ENCODE peak calls at places on chromosomes 5 and 9, in four cellular contexts. F is colonic mucosa, N is HCT116, M is PC-3. E is an unnamed sample. For H3K27me3, the result is how much of the 10 kb centered on the place peaks cover.

GRCh38 chr5:175337680-175338079 is 106.3 kb downstream of the DRD1 start:
- DNase-seq in F (no peak), N (no peak), M (no peak), E (no peak)

GRCh38 chr9:5629312-5630037 is 568 bp downstream of the RIC1 start:
- DNase-seq in F (peak), N (no peak), M (peak), E (peak)

GRCh38 chr5:173915310-173916005 is 27.3 kb downstream of the CPEB4 start:
- DNase-seq in F (no peak), N (no peak), M (no peak), E (no peak)

GRCh38 chr9:105082843-105083242 is 154.9 kb upstream of the ABCA1 start:
- DNase-seq in F (no peak), N (no peak), M (no peak), E (no peak)

GRCh38 chr9:108953983-108954574 is 19.9 kb downstream of the ABITRAM start:
- DNase-seq in F (no peak), N (peak), M (peak), E (no peak)

GRCh38 chr9:18299449-18299848 is 174.5 kb upstream of the ADAMTSL1 start:
- DNase-seq in F (no peak), N (no peak), M (no peak), E (no peak)

GRCh38 chr5:30808996-30809395 is 384.5 kb upstream of the CDH6 start:
- DNase-seq in F (no peak), N (no peak), M (peak), E (no peak)

GRCh38 chr9:127877566-127877998 is at the start of gene AK1:
- DNase-seq in F (peak), N (no peak), M (peak), E (no peak)

GRCh38 chr5:92863666-92864065 is 717.4 kb downstream of the NR2F1-AS1 start:
- DNase-seq in F (no peak), N (no peak), M (no peak), E (no peak)

GRCh38 chr5:157159209-157159751 is 6.8 kb downstream of the GARIN3 start:
- DNase-seq in F (no peak), N (no peak), M (peak), E (peak)

GRCh38 chr9:128972956-128973355 is 25.5 kb downstream of the NUP188 start:
- DNase-seq in F (no peak), N (no peak), M (peak), E (no peak)

GRCh38 chr9:97848582-97849237 is 4.3 kb upstream of the FOXE1 start:
- DNase-seq in F (no peak), N (no peak), M (no peak), E (no peak)

GRCh38 chr5:108642170-108642906 is 105.4 kb upstream of the FER start:
- DNase-seq in F (peak), N (peak), M (peak), E (peak)

GRCh38 chr9:134943411-134943810 is 25.7 kb upstream of the FCN1 start:
- DNase-seq in F (no peak), N (no peak), M (no peak), E (no peak)
- H3K27me3 ChIP-seq in F (under half), N (under half), M (under half), E (under half)

DNA sequence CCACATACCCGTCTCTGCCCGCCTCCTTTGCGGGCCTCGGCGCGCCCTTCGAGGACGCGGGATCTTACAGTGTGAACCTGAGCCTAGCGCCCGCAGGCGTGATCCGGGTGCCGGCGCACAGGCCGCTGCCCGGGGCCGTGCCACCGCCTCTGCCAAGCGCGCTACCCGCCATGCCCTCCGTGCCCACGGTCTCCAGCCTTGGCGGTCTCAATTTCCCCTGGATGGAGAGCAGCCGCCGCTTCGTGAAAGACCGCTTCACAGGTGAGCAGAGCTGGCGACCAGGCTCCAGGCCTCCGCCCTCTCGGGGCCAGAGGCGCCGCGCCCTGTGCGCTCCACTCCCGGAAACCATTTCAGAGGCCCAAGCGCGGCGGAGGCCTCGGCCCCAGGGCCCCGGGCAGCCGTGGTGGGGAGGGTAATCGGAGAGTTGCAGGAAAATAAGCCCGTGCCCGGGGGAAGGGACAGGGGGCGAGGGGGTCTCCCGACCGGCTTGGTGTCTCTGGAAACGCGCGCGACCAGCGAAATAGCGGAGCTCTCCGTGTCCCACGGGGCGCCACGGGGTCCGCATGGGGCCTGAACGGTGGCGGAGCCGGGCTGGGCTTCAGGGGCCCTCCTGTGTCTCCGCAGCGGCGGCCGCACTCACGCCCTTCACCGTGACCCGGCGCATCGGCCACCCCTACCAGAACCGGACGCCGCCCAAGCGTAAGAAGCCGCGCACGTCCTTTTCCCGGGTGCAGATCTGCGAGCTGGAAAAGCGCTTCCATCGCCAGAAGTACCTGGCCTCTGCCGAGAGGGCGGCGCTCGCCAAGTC is 682 bp downstream of the TLX3 start:
- DNase-seq in F (peak), N (peak), M (no peak), E (no peak)
- H3K27me3 ChIP-seq in F (half or more), N (under half), M (under half), E (under half)

DNA sequence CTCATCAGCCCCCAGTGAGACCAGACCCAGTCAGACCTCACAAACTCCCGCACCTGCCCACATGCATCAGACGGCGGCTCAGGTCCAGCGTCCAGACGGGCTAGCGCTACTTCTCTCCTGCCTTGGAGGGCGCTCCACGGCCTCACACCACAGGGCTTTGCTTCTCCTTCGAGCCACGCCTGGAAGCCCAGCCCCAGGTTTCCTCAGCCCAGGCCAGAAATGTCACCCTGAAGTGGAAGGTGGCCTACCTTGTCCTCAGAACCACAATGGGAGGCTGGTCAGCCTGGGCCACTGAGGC is 2.8 kb downstream of the NACC2 start:
- DNase-seq in F (no peak), N (no peak), M (no peak), E (no peak)
- H3K27me3 ChIP-seq in F (under half), N (under half), M (under half), E (under half)

DNA sequence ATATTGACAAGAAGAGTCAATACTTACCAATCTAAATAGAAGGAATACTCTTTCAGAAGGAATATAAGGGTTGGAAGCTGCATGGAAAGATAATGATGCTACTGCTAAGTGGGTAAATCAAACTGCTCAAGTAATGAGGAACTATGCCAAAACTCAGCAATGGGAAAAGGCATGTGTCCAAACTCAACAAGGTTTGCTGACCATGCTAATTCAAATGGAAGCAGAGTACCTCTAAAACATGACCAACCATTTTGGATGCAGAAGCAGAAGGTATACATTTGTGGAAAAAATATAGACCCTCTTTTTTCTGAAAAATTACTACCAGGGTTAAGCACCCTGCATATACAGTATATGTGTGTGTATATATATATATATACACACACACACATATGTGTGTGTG is 21.1 kb downstream of the TMEM232 start:
- DNase-seq in F (no peak), N (no peak), M (no peak), E (no peak)
- H3K27me3 ChIP-seq in F (under half), N (under half), M (under half), E (under half)

DNA sequence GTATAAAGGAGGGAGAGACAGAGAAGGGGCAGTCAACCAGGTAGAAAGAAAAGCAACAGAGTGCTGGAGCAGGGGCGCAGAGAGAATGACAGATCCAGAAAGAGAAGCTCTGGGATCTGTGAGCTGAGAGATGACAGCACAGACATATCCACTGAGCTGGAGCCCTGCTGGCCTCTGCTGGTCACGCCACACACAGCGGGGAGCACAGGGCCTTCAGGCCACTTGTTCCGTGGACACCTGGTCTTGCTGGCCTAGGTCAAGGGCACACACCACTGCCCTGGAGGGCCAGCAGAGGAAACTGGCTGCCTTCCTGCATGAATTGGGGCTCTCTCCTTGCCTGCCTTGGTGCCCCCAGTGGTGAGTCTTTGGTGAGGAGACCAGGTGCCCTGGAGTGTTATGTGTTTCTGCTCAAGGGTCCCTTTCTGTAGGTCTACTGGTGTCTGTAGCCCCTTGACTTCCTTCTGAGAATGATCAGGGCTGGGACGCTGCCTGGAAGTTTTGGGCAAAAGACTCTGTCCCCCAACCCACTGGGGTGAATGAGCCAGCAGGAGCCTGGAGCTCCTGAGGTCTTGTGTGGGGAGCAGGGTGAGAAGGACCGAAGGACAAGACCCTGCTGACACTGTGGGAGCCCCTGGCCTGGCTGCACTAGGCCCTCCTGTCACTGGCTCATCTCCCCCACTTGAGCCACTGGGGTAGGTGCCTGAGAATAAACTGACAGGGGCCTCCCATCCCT is 59.2 kb upstream of the ADAMTS2 start:
- DNase-seq in F (peak), N (no peak), M (no peak), E (no peak)
- H3K27me3 ChIP-seq in F (under half), N (under half), M (under half), E (under half)

GRCh38 chr9:133638711-133639110 is 2.5 kb downstream of the DBH start:
- DNase-seq in F (no peak), N (no peak), M (no peak), E (no peak)
- H3K27me3 ChIP-seq in F (under half), N (under half), M (under half), E (under half)

DNA sequence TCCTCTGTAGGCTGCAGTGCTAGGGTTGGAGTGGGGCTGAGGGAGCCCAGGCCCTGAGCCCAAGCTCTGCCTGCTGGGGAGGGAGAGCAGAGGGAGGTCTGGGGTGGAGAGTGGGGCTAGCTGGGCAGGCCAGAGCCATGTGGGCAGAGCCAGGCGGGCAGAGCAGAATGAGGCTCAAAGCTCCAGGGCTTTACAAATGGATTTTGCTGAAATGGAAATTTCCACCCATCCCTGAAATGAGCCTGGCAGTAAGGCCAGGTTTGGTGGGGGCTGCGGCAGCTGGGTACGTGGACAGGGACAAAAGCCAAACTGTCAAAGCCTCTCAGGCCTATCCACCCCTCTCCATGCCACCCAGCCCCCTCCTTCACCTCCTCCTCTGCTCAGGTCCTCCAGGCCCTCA is 74.2 kb upstream of the ARAP3 start:
- DNase-seq in F (no peak), N (no peak), M (no peak), E (no peak)
- H3K27me3 ChIP-seq in F (under half), N (under half), M (under half), E (under half)